ENCODE peak calls at places on chromosomes 3 and 15, in five cellular contexts. F is T-cell, G is HT1080, J is left ventricle myocardium superior, L is RWPE1. P is an unnamed sample.
A peak's percentile ranks its signal among the peaks of the same experiment; 100 is the strongest.

GRCh38 chr3:167733961-167734497 is 663 bp downstream of the PDCD10 start:
- DNase-seq in F (no peak), G (no peak), J (no peak), L (peak; percentile 4), P (peak; percentile 20)

GRCh38 chr3:14177580-14178246 is 688 bp downstream of the XPC start:
- DNase-seq in F (no peak), G (peak; percentile 3), J (no peak), L (no peak), P (no peak)

GRCh38 chr3:157063926-157064325 is 96.0 kb downstream of the CCNL1 start:
- DNase-seq in F (no peak), G (no peak), J (no peak), L (no peak), P (no peak)

GRCh38 chr3:136146981-136147729 is 49.0 kb downstream of the MSL2 start:
- DNase-seq in F (no peak), G (peak; percentile 52), J (no peak), L (no peak), P (no peak)

GRCh38 chr3:8239718-8240698 is 261.6 kb upstream of the LMCD1 start:
- DNase-seq in F (no peak), G (peak; percentile 36), J (no peak), L (peak; percentile 1), P (peak; percentile 32)

GRCh38 chr3:37935756-37936666 is 54.6 kb upstream of the VILL start:
- DNase-seq in F (no peak), G (peak; percentile 99), J (no peak), L (peak; percentile 60), P (peak; percentile 61)

GRCh38 chr3:134087046-134087974 is 57.6 kb upstream of the SLCO2A1 start:
- DNase-seq in F (no peak), G (peak; percentile 55), J (no peak), L (no peak), P (no peak)

GRCh38 chr15:62912808-62913207 is 129.7 kb upstream of the TPM1 start:
- DNase-seq in F (no peak), G (no peak), J (no peak), L (no peak), P (no peak)

GRCh38 chr3:11509175-11510000 is 134.3 kb downstream of the VGLL4 start:
- DNase-seq in F (no peak), G (peak; percentile 67), J (peak; percentile 79), L (no peak), P (no peak)

GRCh38 chr3:196060834-196061233 is 21.1 kb downstream of the TFRC start:
- DNase-seq in F (no peak), G (no peak), J (no peak), L (no peak), P (no peak)

GRCh38 chr3:57983734-57984518 is 24.3 kb upstream of the FLNB start:
- DNase-seq in F (no peak), G (peak; percentile 97), J (peak; percentile 60), L (peak; percentile 48), P (peak; percentile 78)

GRCh38 chr15:60130398-60130797 is 126.3 kb downstream of the FOXB1 start:
- DNase-seq in F (no peak), G (no peak), J (no peak), L (no peak), P (no peak)

GRCh38 chr15:22918056-22918455 is 62.1 kb downstream of the CYFIP1 start:
- DNase-seq in F (no peak), G (peak; percentile 84), J (no peak), L (peak; percentile 59), P (peak; percentile 41)